ENCODE peak calls at places on chromosomes 12 and 14, in ten cellular contexts. One of them, this sample, is unnamed.
A peak's percentile ranks its signal among the peaks of the same experiment; 100 is the strongest.

GRCh38 chr14:75361751-75362433 is 65.9 kb upstream of the JDP2 start:
- DNase-seq in activated CD4-positive, CD25-positive, alpha-beta regulatory T cell treated with anti-CD3 and anti-CD28 coated beads, Interleukin-2, amount 50 U/mL, for 72 hours: no peak
- DNase-seq in A549: no peak
- DNase-seq in stimulated activated CD4-positive, alpha-beta T cell treated with anti-CD3 and anti-CD28 coated beads, Interleukin-12 subunit alpha, Interleukin-12 subunit beta, amount 100 ng/mL, for 4 hours: no peak
- DNase-seq in left ventricle myocardium superior: peak; percentile 54
- DNase-seq in left cardiac atrium: peak; percentile 29
- DNase-seq in PC-3: peak; percentile 19
- DNase-seq in skeletal muscle cell: no peak
- DNase-seq in psoas muscle: peak; percentile 79
- DNase-seq in hippocampal formation: no peak
- DNase-seq in this sample: peak; percentile 55

GRCh38 chr12:67456281-67456918 is 187.2 kb downstream of the CAND1 start:
- DNase-seq in activated CD4-positive, CD25-positive, alpha-beta regulatory T cell treated with anti-CD3 and anti-CD28 coated beads, Interleukin-2, amount 50 U/mL, for 72 hours: no peak
- DNase-seq in A549: no peak
- DNase-seq in stimulated activated CD4-positive, alpha-beta T cell treated with anti-CD3 and anti-CD28 coated beads, Interleukin-12 subunit alpha, Interleukin-12 subunit beta, amount 100 ng/mL, for 4 hours: no peak
- DNase-seq in left ventricle myocardium superior: peak; percentile 33
- DNase-seq in left cardiac atrium: peak; percentile 53
- DNase-seq in PC-3: peak; percentile 71
- DNase-seq in skeletal muscle cell: peak; percentile 85
- DNase-seq in psoas muscle: no peak
- DNase-seq in hippocampal formation: no peak
- DNase-seq in this sample: peak; percentile 46

GRCh38 chr12:98955284-98955683 is 310.2 kb downstream of the APAF1 start:
- DNase-seq in activated CD4-positive, CD25-positive, alpha-beta regulatory T cell treated with anti-CD3 and anti-CD28 coated beads, Interleukin-2, amount 50 U/mL, for 72 hours: no peak
- DNase-seq in A549: peak; percentile 52
- DNase-seq in stimulated activated CD4-positive, alpha-beta T cell treated with anti-CD3 and anti-CD28 coated beads, Interleukin-12 subunit alpha, Interleukin-12 subunit beta, amount 100 ng/mL, for 4 hours: no peak
- DNase-seq in left ventricle myocardium superior: no peak
- DNase-seq in left cardiac atrium: no peak
- DNase-seq in PC-3: peak; percentile 65
- DNase-seq in skeletal muscle cell: no peak
- DNase-seq in psoas muscle: no peak
- DNase-seq in hippocampal formation: no peak
- DNase-seq in this sample: no peak

GRCh38 chr12:64400041-64400440 is 4.2 kb upstream of the XPOT start:
- DNase-seq in activated CD4-positive, CD25-positive, alpha-beta regulatory T cell treated with anti-CD3 and anti-CD28 coated beads, Interleukin-2, amount 50 U/mL, for 72 hours: no peak
- DNase-seq in A549: peak; percentile 40
- DNase-seq in stimulated activated CD4-positive, alpha-beta T cell treated with anti-CD3 and anti-CD28 coated beads, Interleukin-12 subunit alpha, Interleukin-12 subunit beta, amount 100 ng/mL, for 4 hours: no peak
- DNase-seq in left ventricle myocardium superior: no peak
- DNase-seq in left cardiac atrium: no peak
- DNase-seq in PC-3: no peak
- DNase-seq in skeletal muscle cell: no peak
- DNase-seq in psoas muscle: no peak
- DNase-seq in hippocampal formation: peak; percentile 31
- DNase-seq in this sample: no peak

GRCh38 chr12:69553626-69554248 is 31.5 kb upstream of the CCT2 start:
- DNase-seq in activated CD4-positive, CD25-positive, alpha-beta regulatory T cell treated with anti-CD3 and anti-CD28 coated beads, Interleukin-2, amount 50 U/mL, for 72 hours: no peak
- DNase-seq in A549: no peak
- DNase-seq in stimulated activated CD4-positive, alpha-beta T cell treated with anti-CD3 and anti-CD28 coated beads, Interleukin-12 subunit alpha, Interleukin-12 subunit beta, amount 100 ng/mL, for 4 hours: no peak
- DNase-seq in left ventricle myocardium superior: no peak
- DNase-seq in left cardiac atrium: no peak
- DNase-seq in PC-3: peak; percentile 69
- DNase-seq in skeletal muscle cell: peak; percentile 25
- DNase-seq in psoas muscle: no peak
- DNase-seq in hippocampal formation: peak; percentile 40
- DNase-seq in this sample: no peak

GRCh38 chr12:14156606-14157005 is 175.2 kb upstream of the GRIN2B start:
- DNase-seq in activated CD4-positive, CD25-positive, alpha-beta regulatory T cell treated with anti-CD3 and anti-CD28 coated beads, Interleukin-2, amount 50 U/mL, for 72 hours: no peak
- DNase-seq in A549: no peak
- DNase-seq in stimulated activated CD4-positive, alpha-beta T cell treated with anti-CD3 and anti-CD28 coated beads, Interleukin-12 subunit alpha, Interleukin-12 subunit beta, amount 100 ng/mL, for 4 hours: no peak
- DNase-seq in left ventricle myocardium superior: no peak
- DNase-seq in left cardiac atrium: no peak
- DNase-seq in PC-3: no peak
- DNase-seq in skeletal muscle cell: no peak
- DNase-seq in psoas muscle: no peak
- DNase-seq in hippocampal formation: no peak
- DNase-seq in this sample: no peak

GRCh38 chr12:132354211-132354981 is 25.0 kb upstream of the GALNT9 start:
- DNase-seq in activated CD4-positive, CD25-positive, alpha-beta regulatory T cell treated with anti-CD3 and anti-CD28 coated beads, Interleukin-2, amount 50 U/mL, for 72 hours: no peak
- DNase-seq in A549: no peak
- DNase-seq in stimulated activated CD4-positive, alpha-beta T cell treated with anti-CD3 and anti-CD28 coated beads, Interleukin-12 subunit alpha, Interleukin-12 subunit beta, amount 100 ng/mL, for 4 hours: no peak
- DNase-seq in left ventricle myocardium superior: peak; percentile 12
- DNase-seq in left cardiac atrium: peak; percentile 20
- DNase-seq in PC-3: no peak
- DNase-seq in skeletal muscle cell: no peak
- DNase-seq in psoas muscle: no peak
- DNase-seq in hippocampal formation: no peak
- DNase-seq in this sample: no peak

GRCh38 chr14:33952541-33952940 is 1.7 kb upstream of the EGLN3 start:
- DNase-seq in activated CD4-positive, CD25-positive, alpha-beta regulatory T cell treated with anti-CD3 and anti-CD28 coated beads, Interleukin-2, amount 50 U/mL, for 72 hours: no peak
- DNase-seq in A549: no peak
- DNase-seq in stimulated activated CD4-positive, alpha-beta T cell treated with anti-CD3 and anti-CD28 coated beads, Interleukin-12 subunit alpha, Interleukin-12 subunit beta, amount 100 ng/mL, for 4 hours: no peak
- DNase-seq in left ventricle myocardium superior: no peak
- DNase-seq in left cardiac atrium: no peak
- DNase-seq in PC-3: no peak
- DNase-seq in skeletal muscle cell: no peak
- DNase-seq in psoas muscle: no peak
- DNase-seq in hippocampal formation: no peak
- DNase-seq in this sample: no peak

GRCh38 chr12:11968041-11968383 is 102.7 kb upstream of the BCL2L14 start:
- DNase-seq in activated CD4-positive, CD25-positive, alpha-beta regulatory T cell treated with anti-CD3 and anti-CD28 coated beads, Interleukin-2, amount 50 U/mL, for 72 hours: no peak
- DNase-seq in A549: no peak
- DNase-seq in stimulated activated CD4-positive, alpha-beta T cell treated with anti-CD3 and anti-CD28 coated beads, Interleukin-12 subunit alpha, Interleukin-12 subunit beta, amount 100 ng/mL, for 4 hours: no peak
- DNase-seq in left ventricle myocardium superior: no peak
- DNase-seq in left cardiac atrium: no peak
- DNase-seq in PC-3: no peak
- DNase-seq in skeletal muscle cell: no peak
- DNase-seq in psoas muscle: no peak
- DNase-seq in hippocampal formation: no peak
- DNase-seq in this sample: no peak

GRCh38 chr14:76708028-76708427 is 53.2 kb upstream of the VASH1 start:
- DNase-seq in activated CD4-positive, CD25-positive, alpha-beta regulatory T cell treated with anti-CD3 and anti-CD28 coated beads, Interleukin-2, amount 50 U/mL, for 72 hours: no peak
- DNase-seq in A549: no peak
- DNase-seq in stimulated activated CD4-positive, alpha-beta T cell treated with anti-CD3 and anti-CD28 coated beads, Interleukin-12 subunit alpha, Interleukin-12 subunit beta, amount 100 ng/mL, for 4 hours: no peak
- DNase-seq in left ventricle myocardium superior: no peak
- DNase-seq in left cardiac atrium: no peak
- DNase-seq in PC-3: no peak
- DNase-seq in skeletal muscle cell: no peak
- DNase-seq in psoas muscle: no peak
- DNase-seq in hippocampal formation: no peak
- DNase-seq in this sample: no peak

GRCh38 chr14:76975051-76975450 is 53.5 kb downstream of the IRF2BPL start:
- DNase-seq in activated CD4-positive, CD25-positive, alpha-beta regulatory T cell treated with anti-CD3 and anti-CD28 coated beads, Interleukin-2, amount 50 U/mL, for 72 hours: no peak
- DNase-seq in A549: no peak
- DNase-seq in stimulated activated CD4-positive, alpha-beta T cell treated with anti-CD3 and anti-CD28 coated beads, Interleukin-12 subunit alpha, Interleukin-12 subunit beta, amount 100 ng/mL, for 4 hours: no peak
- DNase-seq in left ventricle myocardium superior: no peak
- DNase-seq in left cardiac atrium: no peak
- DNase-seq in PC-3: no peak
- DNase-seq in skeletal muscle cell: no peak
- DNase-seq in psoas muscle: no peak
- DNase-seq in hippocampal formation: no peak
- DNase-seq in this sample: no peak

GRCh38 chr12:101407054-101407437 is 526 bp downstream of the ARL1 start:
- DNase-seq in activated CD4-positive, CD25-positive, alpha-beta regulatory T cell treated with anti-CD3 and anti-CD28 coated beads, Interleukin-2, amount 50 U/mL, for 72 hours: no peak
- DNase-seq in A549: no peak
- DNase-seq in stimulated activated CD4-positive, alpha-beta T cell treated with anti-CD3 and anti-CD28 coated beads, Interleukin-12 subunit alpha, Interleukin-12 subunit beta, amount 100 ng/mL, for 4 hours: no peak
- DNase-seq in left ventricle myocardium superior: peak; percentile 31
- DNase-seq in left cardiac atrium: no peak
- DNase-seq in PC-3: peak; percentile 42
- DNase-seq in skeletal muscle cell: peak; percentile 3
- DNase-seq in psoas muscle: peak; percentile 64
- DNase-seq in hippocampal formation: no peak
- DNase-seq in this sample: no peak

GRCh38 chr12:31736472-31736871 is 7.7 kb upstream of the AMN1 start:
- DNase-seq in activated CD4-positive, CD25-positive, alpha-beta regulatory T cell treated with anti-CD3 and anti-CD28 coated beads, Interleukin-2, amount 50 U/mL, for 72 hours: no peak
- DNase-seq in A549: peak; percentile 80
- DNase-seq in stimulated activated CD4-positive, alpha-beta T cell treated with anti-CD3 and anti-CD28 coated beads, Interleukin-12 subunit alpha, Interleukin-12 subunit beta, amount 100 ng/mL, for 4 hours: peak; percentile 36
- DNase-seq in left ventricle myocardium superior: no peak
- DNase-seq in left cardiac atrium: no peak
- DNase-seq in PC-3: peak; percentile 60
- DNase-seq in skeletal muscle cell: no peak
- DNase-seq in psoas muscle: no peak
- DNase-seq in hippocampal formation: no peak
- DNase-seq in this sample: no peak

GRCh38 chr12:129535351-129535750 is 368.5 kb downstream of the TMEM132D start:
- DNase-seq in activated CD4-positive, CD25-positive, alpha-beta regulatory T cell treated with anti-CD3 and anti-CD28 coated beads, Interleukin-2, amount 50 U/mL, for 72 hours: no peak
- DNase-seq in A549: no peak
- DNase-seq in stimulated activated CD4-positive, alpha-beta T cell treated with anti-CD3 and anti-CD28 coated beads, Interleukin-12 subunit alpha, Interleukin-12 subunit beta, amount 100 ng/mL, for 4 hours: no peak
- DNase-seq in left ventricle myocardium superior: no peak
- DNase-seq in left cardiac atrium: no peak
- DNase-seq in PC-3: no peak
- DNase-seq in skeletal muscle cell: no peak
- DNase-seq in psoas muscle: no peak
- DNase-seq in hippocampal formation: no peak
- DNase-seq in this sample: no peak

GRCh38 chr14:93008381-93008780 is 85.4 kb downstream of the CHGA start:
- DNase-seq in activated CD4-positive, CD25-positive, alpha-beta regulatory T cell treated with anti-CD3 and anti-CD28 coated beads, Interleukin-2, amount 50 U/mL, for 72 hours: no peak
- DNase-seq in A549: no peak
- DNase-seq in stimulated activated CD4-positive, alpha-beta T cell treated with anti-CD3 and anti-CD28 coated beads, Interleukin-12 subunit alpha, Interleukin-12 subunit beta, amount 100 ng/mL, for 4 hours: no peak
- DNase-seq in left ventricle myocardium superior: peak; percentile 77
- DNase-seq in left cardiac atrium: peak; percentile 58
- DNase-seq in PC-3: peak; percentile 45
- DNase-seq in skeletal muscle cell: peak; percentile 73
- DNase-seq in psoas muscle: peak; percentile 58
- DNase-seq in hippocampal formation: no peak
- DNase-seq in this sample: peak; percentile 64

GRCh38 chr12:55965941-55966407 is at the start of gene PMEL:
- DNase-seq in activated CD4-positive, CD25-positive, alpha-beta regulatory T cell treated with anti-CD3 and anti-CD28 coated beads, Interleukin-2, amount 50 U/mL, for 72 hours: no peak
- DNase-seq in A549: no peak
- DNase-seq in stimulated activated CD4-positive, alpha-beta T cell treated with anti-CD3 and anti-CD28 coated beads, Interleukin-12 subunit alpha, Interleukin-12 subunit beta, amount 100 ng/mL, for 4 hours: no peak
- DNase-seq in left ventricle myocardium superior: no peak
- DNase-seq in left cardiac atrium: no peak
- DNase-seq in PC-3: no peak
- DNase-seq in skeletal muscle cell: no peak
- DNase-seq in psoas muscle: no peak
- DNase-seq in hippocampal formation: no peak
- DNase-seq in this sample: no peak

GRCh38 chr14:72010474-72010873 is 78.2 kb downstream of the RGS6 start:
- DNase-seq in activated CD4-positive, CD25-positive, alpha-beta regulatory T cell treated with anti-CD3 and anti-CD28 coated beads, Interleukin-2, amount 50 U/mL, for 72 hours: no peak
- DNase-seq in A549: no peak
- DNase-seq in stimulated activated CD4-positive, alpha-beta T cell treated with anti-CD3 and anti-CD28 coated beads, Interleukin-12 subunit alpha, Interleukin-12 subunit beta, amount 100 ng/mL, for 4 hours: no peak
- DNase-seq in left ventricle myocardium superior: no peak
- DNase-seq in left cardiac atrium: no peak
- DNase-seq in PC-3: no peak
- DNase-seq in skeletal muscle cell: no peak
- DNase-seq in psoas muscle: no peak
- DNase-seq in hippocampal formation: no peak
- DNase-seq in this sample: no peak

GRCh38 chr12:108394196-108394595 is 55.1 kb upstream of the CMKLR1 start:
- DNase-seq in activated CD4-positive, CD25-positive, alpha-beta regulatory T cell treated with anti-CD3 and anti-CD28 coated beads, Interleukin-2, amount 50 U/mL, for 72 hours: no peak
- DNase-seq in A549: no peak
- DNase-seq in stimulated activated CD4-positive, alpha-beta T cell treated with anti-CD3 and anti-CD28 coated beads, Interleukin-12 subunit alpha, Interleukin-12 subunit beta, amount 100 ng/mL, for 4 hours: no peak
- DNase-seq in left ventricle myocardium superior: peak; percentile 58
- DNase-seq in left cardiac atrium: no peak
- DNase-seq in PC-3: no peak
- DNase-seq in skeletal muscle cell: peak; percentile 15
- DNase-seq in psoas muscle: peak; percentile 79
- DNase-seq in hippocampal formation: no peak
- DNase-seq in this sample: peak; percentile 64

GRCh38 chr14:31835049-31835448 is 242.1 kb upstream of the ARHGAP5 start:
- DNase-seq in activated CD4-positive, CD25-positive, alpha-beta regulatory T cell treated with anti-CD3 and anti-CD28 coated beads, Interleukin-2, amount 50 U/mL, for 72 hours: no peak
- DNase-seq in A549: no peak
- DNase-seq in stimulated activated CD4-positive, alpha-beta T cell treated with anti-CD3 and anti-CD28 coated beads, Interleukin-12 subunit alpha, Interleukin-12 subunit beta, amount 100 ng/mL, for 4 hours: no peak
- DNase-seq in left ventricle myocardium superior: no peak
- DNase-seq in left cardiac atrium: no peak
- DNase-seq in PC-3: no peak
- DNase-seq in skeletal muscle cell: no peak
- DNase-seq in psoas muscle: no peak
- DNase-seq in hippocampal formation: no peak
- DNase-seq in this sample: no peak

GRCh38 chr14:104286086-104286485 is 147.7 kb downstream of the KIF26A start:
- DNase-seq in activated CD4-positive, CD25-positive, alpha-beta regulatory T cell treated with anti-CD3 and anti-CD28 coated beads, Interleukin-2, amount 50 U/mL, for 72 hours: no peak
- DNase-seq in A549: no peak
- DNase-seq in stimulated activated CD4-positive, alpha-beta T cell treated with anti-CD3 and anti-CD28 coated beads, Interleukin-12 subunit alpha, Interleukin-12 subunit beta, amount 100 ng/mL, for 4 hours: no peak
- DNase-seq in left ventricle myocardium superior: peak; percentile 3
- DNase-seq in left cardiac atrium: peak; percentile 3
- DNase-seq in PC-3: no peak
- DNase-seq in skeletal muscle cell: no peak
- DNase-seq in psoas muscle: peak; percentile 13
- DNase-seq in hippocampal formation: no peak
- DNase-seq in this sample: peak; percentile 24

GRCh38 chr14:101071493-101071891 is 168.0 kb upstream of the RTL1 start:
- DNase-seq in activated CD4-positive, CD25-positive, alpha-beta regulatory T cell treated with anti-CD3 and anti-CD28 coated beads, Interleukin-2, amount 50 U/mL, for 72 hours: peak; percentile 6
- DNase-seq in A549: no peak
- DNase-seq in stimulated activated CD4-positive, alpha-beta T cell treated with anti-CD3 and anti-CD28 coated beads, Interleukin-12 subunit alpha, Interleukin-12 subunit beta, amount 100 ng/mL, for 4 hours: no peak
- DNase-seq in left ventricle myocardium superior: no peak
- DNase-seq in left cardiac atrium: no peak
- DNase-seq in PC-3: no peak
- DNase-seq in skeletal muscle cell: no peak
- DNase-seq in psoas muscle: no peak
- DNase-seq in hippocampal formation: no peak
- DNase-seq in this sample: no peak

GRCh38 chr12:58593557-58594304 is 326.6 kb downstream of the LRIG3 start:
- DNase-seq in activated CD4-positive, CD25-positive, alpha-beta regulatory T cell treated with anti-CD3 and anti-CD28 coated beads, Interleukin-2, amount 50 U/mL, for 72 hours: no peak
- DNase-seq in A549: no peak
- DNase-seq in stimulated activated CD4-positive, alpha-beta T cell treated with anti-CD3 and anti-CD28 coated beads, Interleukin-12 subunit alpha, Interleukin-12 subunit beta, amount 100 ng/mL, for 4 hours: no peak
- DNase-seq in left ventricle myocardium superior: no peak
- DNase-seq in left cardiac atrium: no peak
- DNase-seq in PC-3: peak; percentile 37
- DNase-seq in skeletal muscle cell: no peak
- DNase-seq in psoas muscle: no peak
- DNase-seq in hippocampal formation: no peak
- DNase-seq in this sample: no peak

GRCh38 chr14:33799705-33800269 is 151.1 kb downstream of the EGLN3 start:
- DNase-seq in activated CD4-positive, CD25-positive, alpha-beta regulatory T cell treated with anti-CD3 and anti-CD28 coated beads, Interleukin-2, amount 50 U/mL, for 72 hours: no peak
- DNase-seq in A549: no peak
- DNase-seq in stimulated activated CD4-positive, alpha-beta T cell treated with anti-CD3 and anti-CD28 coated beads, Interleukin-12 subunit alpha, Interleukin-12 subunit beta, amount 100 ng/mL, for 4 hours: no peak
- DNase-seq in left ventricle myocardium superior: peak; percentile 47
- DNase-seq in left cardiac atrium: peak; percentile 47
- DNase-seq in PC-3: no peak
- DNase-seq in skeletal muscle cell: no peak
- DNase-seq in psoas muscle: no peak
- DNase-seq in hippocampal formation: no peak
- DNase-seq in this sample: peak; percentile 52

GRCh38 chr12:43730283-43730682 is 28.3 kb downstream of the PUS7L start:
- DNase-seq in activated CD4-positive, CD25-positive, alpha-beta regulatory T cell treated with anti-CD3 and anti-CD28 coated beads, Interleukin-2, amount 50 U/mL, for 72 hours: no peak
- DNase-seq in A549: no peak
- DNase-seq in stimulated activated CD4-positive, alpha-beta T cell treated with anti-CD3 and anti-CD28 coated beads, Interleukin-12 subunit alpha, Interleukin-12 subunit beta, amount 100 ng/mL, for 4 hours: no peak
- DNase-seq in left ventricle myocardium superior: no peak
- DNase-seq in left cardiac atrium: no peak
- DNase-seq in PC-3: no peak
- DNase-seq in skeletal muscle cell: no peak
- DNase-seq in psoas muscle: no peak
- DNase-seq in hippocampal formation: no peak
- DNase-seq in this sample: no peak

GRCh38 chr14:95533391-95533821 is 1.4 kb upstream of the GLRX5 start:
- DNase-seq in activated CD4-positive, CD25-positive, alpha-beta regulatory T cell treated with anti-CD3 and anti-CD28 coated beads, Interleukin-2, amount 50 U/mL, for 72 hours: no peak
- DNase-seq in A549: peak; percentile 20
- DNase-seq in stimulated activated CD4-positive, alpha-beta T cell treated with anti-CD3 and anti-CD28 coated beads, Interleukin-12 subunit alpha, Interleukin-12 subunit beta, amount 100 ng/mL, for 4 hours: no peak
- DNase-seq in left ventricle myocardium superior: no peak
- DNase-seq in left cardiac atrium: no peak
- DNase-seq in PC-3: peak; percentile 30
- DNase-seq in skeletal muscle cell: no peak
- DNase-seq in psoas muscle: no peak
- DNase-seq in hippocampal formation: no peak
- DNase-seq in this sample: no peak

GRCh38 chr14:100078216-100078780 is 13.1 kb downstream of the EVL start:
- DNase-seq in activated CD4-positive, CD25-positive, alpha-beta regulatory T cell treated with anti-CD3 and anti-CD28 coated beads, Interleukin-2, amount 50 U/mL, for 72 hours: no peak
- DNase-seq in A549: no peak
- DNase-seq in stimulated activated CD4-positive, alpha-beta T cell treated with anti-CD3 and anti-CD28 coated beads, Interleukin-12 subunit alpha, Interleukin-12 subunit beta, amount 100 ng/mL, for 4 hours: no peak
- DNase-seq in left ventricle myocardium superior: no peak
- DNase-seq in left cardiac atrium: no peak
- DNase-seq in PC-3: no peak
- DNase-seq in skeletal muscle cell: no peak
- DNase-seq in psoas muscle: no peak
- DNase-seq in hippocampal formation: no peak
- DNase-seq in this sample: no peak